ENCODE peak calls at places on chromosomes 6 and 20, in eight cellular contexts. S is SW480, G is PC-3, P is RWPE1, N is GM19239, H is PC-9, T is NCI-H2171, C is hippocampal formation. Q is an unnamed sample.

GRCh38 chr6:40586369-40586768 is 795 bp downstream of the LRFN2 start:
- DNase-seq in P (no peak), C (peak), N (no peak), H (no peak), S (no peak), G (no peak), T (no peak), Q (no peak)

GRCh38 chr6:40586800-40587201 is 363 bp downstream of the LRFN2 start:
- DNase-seq in N (no peak), C (no peak), G (no peak), H (no peak), P (no peak), T (no peak), S (no peak), Q (no peak)

GRCh38 chr6:20805027-20805426 is 270.8 kb downstream of the CDKAL1 start:
- DNase-seq in P (no peak), T (no peak), G (no peak), S (no peak), H (no peak), N (no peak), C (no peak), Q (no peak)

GRCh38 chr6:33872761-33873160 is 69.0 kb upstream of the MLN start:
- DNase-seq in C (no peak), P (no peak), S (no peak), H (no peak), G (no peak), T (no peak), N (no peak), Q (no peak)

GRCh38 chr6:110814488-110815259 is 595 bp downstream of the CDK19 start:
- DNase-seq in G (peak), C (peak), P (peak), N (peak), S (peak), T (peak), H (no peak), Q (peak)

GRCh38 chr20:46160661-46161060 is 42.5 kb downstream of the CD40 start:
- DNase-seq in G (no peak), H (no peak), C (no peak), S (no peak), N (no peak), P (no peak), T (no peak), Q (no peak)

GRCh38 chr6:85400331-85400730 is 49.6 kb upstream of the NT5E start:
- DNase-seq in N (no peak), P (no peak), G (no peak), C (no peak), H (no peak), S (no peak), T (no peak), Q (no peak)

GRCh38 chr6:36109092-36109491 is 21.2 kb upstream of the MAPK13 start:
- DNase-seq in H (no peak), T (no peak), S (no peak), C (no peak), P (no peak), N (no peak), G (no peak), Q (peak)

GRCh38 chr20:44074252-44075151 is 112.5 kb downstream of the JPH2 start:
- DNase-seq in T (no peak), N (no peak), C (peak), H (peak), S (peak), P (no peak), G (peak), Q (peak)

GRCh38 chr6:170269151-170269872 is 21.6 kb downstream of the DLL1 start:
- DNase-seq in C (no peak), N (no peak), S (no peak), P (no peak), H (no peak), G (no peak), T (peak), Q (no peak)

GRCh38 chr6:135532559-135532958 is 35.0 kb upstream of the AHI1 start:
- DNase-seq in P (no peak), H (no peak), S (no peak), G (no peak), N (no peak), C (no peak), T (no peak), Q (no peak)

GRCh38 chr6:1607557-1608221 is 2.0 kb upstream of the FOXC1 start:
- DNase-seq in N (no peak), S (no peak), P (no peak), H (peak), G (no peak), T (peak), C (no peak), Q (no peak)

GRCh38 chr6:157533397-157533814 is 152.4 kb downstream of the ZDHHC14 start:
- DNase-seq in T (no peak), N (no peak), H (no peak), S (no peak), P (no peak), C (no peak), G (no peak), Q (no peak)

GRCh38 chr6:126873351-126873750 is 245.1 kb upstream of the RSPO3 start:
- DNase-seq in P (no peak), C (no peak), T (no peak), G (no peak), S (no peak), H (no peak), N (no peak), Q (no peak)

GRCh38 chr6:157235600-157236039 is 87.7 kb downstream of the TMEM242 start:
- DNase-seq in G (no peak), H (no peak), T (no peak), N (peak), C (peak), P (peak), S (no peak), Q (no peak)